ENCODE peak calls at places on chromosomes 1 and 21, in six cellular contexts. D is suprapubic skin, K is esophagus muscularis mucosa, V is breast epithelium, X is Panc1, Q is HL-60. S is an unnamed sample.

GRCh38 chr21:29175408-29176147 is 45.1 kb downstream of the MAP3K7CL start:
- DNase-seq in D (no peak), K (no peak), V (no peak), X (no peak), Q (no peak), S (no peak)

GRCh38 chr1:49686107-49686506 is 337.6 kb downstream of the AGBL4 start:
- DNase-seq in D (no peak), K (no peak), V (no peak), X (no peak), Q (no peak), S (peak)

GRCh38 chr1:61842863-61843514 is 100.7 kb downstream of the PATJ start:
- DNase-seq in D (no peak), K (no peak), V (no peak), X (no peak), Q (no peak), S (no peak)

GRCh38 chr1:24688621-24689195 is 45.6 kb downstream of the SRRM1 start:
- DNase-seq in D (peak), K (no peak), V (peak), X (no peak), Q (no peak), S (peak)

GRCh38 chr1:38285807-38286530 is 239.4 kb upstream of the POU3F1 start:
- DNase-seq in D (no peak), K (peak), V (no peak), X (no peak), Q (no peak), S (no peak)

GRCh38 chr21:44524412-44525371 is 15.3 kb downstream of the KRTAP10-1 start:
- DNase-seq in D (no peak), K (no peak), V (peak), X (no peak), Q (no peak), S (no peak)

GRCh38 chr1:61496501-61496900 is 228.4 kb downstream of the TM2D1 start:
- DNase-seq in D (no peak), K (peak), V (no peak), X (no peak), Q (no peak), S (no peak)

GRCh38 chr1:23741609-23742008 is 1.7 kb upstream of the ELOA start:
- DNase-seq in D (no peak), K (no peak), V (no peak), X (no peak), Q (no peak), S (peak)

GRCh38 chr1:243974451-243975292 is 76.4 kb upstream of the ZBTB18 start:
- DNase-seq in D (no peak), K (no peak), V (no peak), X (no peak), Q (no peak), S (no peak)

GRCh38 chr1:176866011-176866410 is 298.5 kb downstream of the ASTN1 start:
- DNase-seq in D (no peak), K (no peak), V (no peak), X (no peak), Q (no peak), S (no peak)

GRCh38 chr1:44290250-44291094 is 64.6 kb downstream of the ERI3 start:
- DNase-seq in D (no peak), K (no peak), V (no peak), X (no peak), Q (peak), S (no peak)

GRCh38 chr21:32726742-32727477 is 903 bp downstream of the SYNJ1 start:
- DNase-seq in D (no peak), K (no peak), V (no peak), X (no peak), Q (peak), S (no peak)

GRCh38 chr1:31476891-31477846 is 64.2 kb downstream of the SERINC2 start:
- DNase-seq in D (no peak), K (no peak), V (peak), X (no peak), Q (no peak), S (no peak)

GRCh38 chr1:110083453-110084225 is 13.2 kb upstream of the ALX3 start:
- DNase-seq in D (no peak), K (no peak), V (no peak), X (no peak), Q (no peak), S (peak)

GRCh38 chr1:174114788-174115448 is 44.4 kb upstream of the RABGAP1L start:
- DNase-seq in D (no peak), K (no peak), V (no peak), X (peak), Q (peak), S (no peak)

GRCh38 chr1:214404571-214405213 is 123.7 kb downstream of the SMYD2 start:
- DNase-seq in D (no peak), K (no peak), V (no peak), X (no peak), Q (no peak), S (no peak)

GRCh38 chr1:2582401-2582800 is 4.2 kb upstream of the PRXL2B start:
- DNase-seq in D (no peak), K (no peak), V (no peak), X (no peak), Q (no peak), S (no peak)

GRCh38 chr1:51648180-51649109 is 31.6 kb downstream of the OSBPL9 start:
- DNase-seq in D (no peak), K (peak), V (no peak), X (no peak), Q (peak), S (no peak)

GRCh38 chr1:152613511-152613910 is at the start of gene LCE3B:
- DNase-seq in D (no peak), K (no peak), V (no peak), X (no peak), Q (no peak), S (no peak)

GRCh38 chr21:42375141-42375905 is 9.0 kb upstream of the TFF1 start:
- DNase-seq in D (no peak), K (no peak), V (no peak), X (no peak), Q (no peak), S (peak)

GRCh38 chr21:42375966-42376337 is 9.6 kb upstream of the TFF1 start:
- DNase-seq in D (no peak), K (no peak), V (no peak), X (no peak), Q (no peak), S (peak)

GRCh38 chr21:42377211-42377950 is 11.0 kb upstream of the TFF1 start:
- DNase-seq in D (no peak), K (no peak), V (peak), X (no peak), Q (no peak), S (peak)

GRCh38 chr21:42377951-42378340 is 11.6 kb upstream of the TFF1 start:
- DNase-seq in D (no peak), K (no peak), V (peak), X (no peak), Q (no peak), S (peak)

DNA sequence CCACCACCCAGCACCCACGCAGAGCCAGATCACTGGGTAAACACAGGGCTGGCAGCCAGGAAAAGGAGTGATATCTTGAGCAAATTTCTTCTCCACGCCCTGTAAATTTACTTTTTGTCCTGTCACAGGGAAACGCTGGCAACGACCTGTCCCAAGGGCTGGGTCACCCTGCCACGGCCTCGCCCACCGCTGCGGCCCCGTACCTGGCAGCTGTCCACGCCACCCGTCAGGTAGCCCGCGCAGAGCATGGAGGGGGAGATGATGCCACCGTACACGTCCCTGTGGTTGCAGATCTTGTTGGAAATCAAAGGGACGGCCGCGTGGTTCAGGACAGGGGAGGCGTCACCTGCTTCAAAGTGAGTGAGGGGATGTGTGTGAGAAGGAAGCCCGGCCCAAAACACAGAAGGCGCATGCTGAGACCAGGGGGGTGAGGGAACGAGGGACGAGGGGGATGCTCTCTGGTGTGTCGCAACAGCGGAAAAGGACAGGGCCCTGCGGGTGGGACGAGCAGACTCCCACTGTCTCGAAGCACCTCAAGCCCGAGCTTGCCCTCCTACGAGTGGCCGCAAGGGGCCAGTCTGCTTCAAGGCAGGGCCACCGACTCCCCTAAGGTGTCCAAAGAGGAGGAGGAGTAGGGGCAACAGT is 10.1 kb upstream of the TFF1 start:
- DNase-seq in D (no peak), K (no peak), V (no peak), X (no peak), Q (no peak), S (peak)
- TF ChIP-seq POLR2AphosphoS5 in D (no peak), K (no peak), V (no peak), X (no peak), Q (no peak), S (no peak)

GRCh38 chr1:229420765-229421164 is 13.1 kb downstream of the ACTA1 start:
- DNase-seq in D (no peak), K (no peak), V (no peak), X (no peak), Q (no peak), S (no peak)
- TF ChIP-seq CTCF in D (no peak), K (no peak), V (no peak), X (no peak), Q (no peak), S (no peak)

GRCh38 chr1:168623838-168624237 is 47.4 kb downstream of the XCL1 start:
- DNase-seq in D (no peak), K (no peak), V (no peak), X (no peak), Q (no peak), S (no peak)

GRCh38 chr1:168627370-168627769 is 51.0 kb downstream of the XCL1 start:
- DNase-seq in D (no peak), K (no peak), V (no peak), X (no peak), Q (no peak), S (no peak)

GRCh38 chr1:168626326-168626725 is 49.9 kb downstream of the XCL1 start:
- DNase-seq in D (no peak), K (no peak), V (no peak), X (no peak), Q (peak), S (no peak)

GRCh38 chr1:168621356-168621755 is 45.0 kb downstream of the XCL1 start:
- DNase-seq in D (no peak), K (peak), V (no peak), X (no peak), Q (no peak), S (no peak)

GRCh38 chr1:168623003-168623828 is 46.8 kb downstream of the XCL1 start:
- DNase-seq in D (no peak), K (no peak), V (no peak), X (no peak), Q (peak), S (no peak)
- TF ChIP-seq POLR2AphosphoS5 in D (no peak), K (peak), V (no peak), X (no peak), Q (no peak), S (no peak)

DNA sequence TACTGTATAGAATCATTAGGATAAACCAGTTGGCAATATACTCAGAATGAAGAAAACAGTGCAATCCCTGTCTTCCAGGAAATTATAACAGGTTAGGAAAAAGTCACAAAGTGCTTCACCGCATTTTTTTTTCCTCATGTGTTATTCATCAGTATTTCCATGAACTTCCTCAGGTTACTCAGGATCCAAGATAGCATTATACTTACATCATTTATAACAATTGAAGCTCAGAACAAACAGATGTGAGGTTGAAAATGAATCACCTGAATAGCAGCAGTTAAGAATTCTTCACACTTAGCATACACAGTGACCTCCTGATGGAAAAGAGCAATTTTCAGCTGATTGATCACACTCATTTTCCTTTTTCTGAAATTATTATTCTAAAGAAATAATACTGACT is 1040.7 kb upstream of the B3GALT2 start:
- DNase-seq in D (no peak), K (no peak), V (no peak), X (no peak), Q (no peak), S (no peak)
- TF ChIP-seq CTCF in D (no peak), K (no peak), V (no peak), X (no peak), Q (no peak), S (no peak)

DNA sequence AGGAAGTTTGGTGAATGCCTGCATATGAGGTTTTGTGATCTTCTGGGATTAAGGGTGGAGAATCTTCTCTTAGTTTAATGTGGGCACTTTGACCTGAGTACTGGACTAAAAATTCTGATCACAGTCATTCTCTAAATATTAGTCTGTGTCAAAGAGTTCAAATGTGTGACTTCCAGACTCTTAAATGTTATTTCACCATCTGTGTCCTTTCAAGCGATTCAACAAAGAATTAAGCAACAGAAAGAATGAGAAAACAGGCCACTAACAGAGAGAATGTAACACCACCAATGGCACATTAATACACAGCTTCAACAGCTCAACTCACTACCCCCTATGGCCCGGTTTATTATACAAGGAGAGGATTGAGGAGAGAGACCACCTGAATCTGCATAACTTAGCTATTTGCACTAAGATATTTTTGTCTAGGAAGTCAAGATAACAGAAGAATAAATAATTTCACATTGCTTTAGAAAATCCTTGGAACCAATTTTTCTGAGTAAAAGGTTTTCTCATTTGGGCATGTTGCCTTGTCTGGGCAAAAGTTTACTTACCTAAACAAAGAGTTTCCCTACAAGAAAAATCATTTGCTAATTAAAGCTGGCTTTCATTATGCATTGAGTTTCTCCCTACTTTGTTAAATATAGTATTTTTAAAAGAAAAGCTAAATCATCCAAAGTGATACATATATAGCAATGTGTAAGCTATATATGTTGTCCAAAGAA is 1313.7 kb downstream of the NCAM2 start:
- DNase-seq in D (no peak), K (no peak), V (no peak), X (no peak), Q (no peak), S (no peak)
- TF ChIP-seq POLR2AphosphoS5 in D (no peak), K (no peak), V (no peak), X (no peak), Q (no peak), S (no peak)

S was measured in spleen.